ENCODE peak calls at places on chromosomes 13 and 19, in five cellular contexts. S is OCI-LY7, D is fibroblast of mammary gland, X is GM23338, L is AG09319. J is an unnamed sample.
A peak's percentile ranks its signal among the peaks of the same experiment; 100 is the strongest.

GRCh38 chr19:18895038-18895827 is 725 bp downstream of the CERS1 start:
- DNase-seq in S (peak; percentile 34), D (peak; percentile 34), X (peak; percentile 79), L (no peak), J (no peak)

GRCh38 chr13:35599385-35599784 is 122.9 kb upstream of the MAB21L1 start:
- DNase-seq in S (no peak), D (no peak), X (peak; percentile 41), L (no peak), J (no peak)

GRCh38 chr13:40439928-40440327 is 226.5 kb downstream of the FOXO1 start:
- DNase-seq in S (peak; percentile 59), D (peak; percentile 18), X (no peak), L (no peak), J (no peak)

GRCh38 chr19:38213911-38214625 is 10.0 kb downstream of the DPF1 start:
- DNase-seq in S (no peak), D (peak; percentile 29), X (peak; percentile 70), L (no peak), J (no peak)

GRCh38 chr13:50629497-50629896 is 214.0 kb downstream of the DLEU7 start:
- DNase-seq in S (no peak), D (no peak), X (no peak), L (no peak), J (no peak)

GRCh38 chr13:36192166-36192565 is 22.2 kb downstream of the SOHLH2 start:
- DNase-seq in S (no peak), D (no peak), X (peak; percentile 41), L (no peak), J (no peak)

GRCh38 chr19:33432408-33433170 is 59.1 kb downstream of the CEBPG start:
- DNase-seq in S (no peak), D (no peak), X (no peak), L (no peak), J (peak; percentile 1)

GRCh38 chr13:39913928-39914327 is 258.5 kb downstream of the COG6 start:
- DNase-seq in S (no peak), D (peak; percentile 86), X (no peak), L (no peak), J (no peak)

GRCh38 chr13:75635101-75635620 is 969 bp upstream of the LMO7 start:
- DNase-seq in S (no peak), D (peak; percentile 34), X (peak; percentile 41), L (no peak), J (peak; percentile 39)

DNA sequence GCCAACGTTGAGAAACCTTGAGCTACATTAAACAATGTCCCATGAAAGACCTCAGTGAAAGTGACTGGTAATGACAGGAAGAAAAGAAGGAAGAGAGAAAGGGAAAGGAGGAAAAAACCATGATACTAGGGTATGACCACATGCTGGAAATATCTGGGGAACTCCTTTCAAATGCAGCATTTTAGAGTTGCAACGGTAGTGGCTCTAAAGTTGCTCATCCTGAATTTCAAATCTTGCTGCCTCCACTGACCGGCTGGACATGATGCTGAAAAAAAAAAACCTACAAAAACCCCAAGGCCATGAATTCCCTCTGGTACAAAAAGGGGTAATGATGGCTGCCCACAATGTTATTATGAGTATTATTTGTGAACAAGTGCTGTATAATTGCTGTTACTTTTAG is 26.6 kb downstream of the FPR3 start:
- DNase-seq in S (no peak), D (no peak), X (no peak), L (no peak), J (no peak)
- TF ChIP-seq CTCF in S (no peak), D (no peak), X (no peak), L (no peak), J (no peak)

GRCh38 chr13:38898481-38898880 is 92.2 kb downstream of the STOML3 start:
- DNase-seq in S (no peak), D (no peak), X (no peak), L (no peak), J (no peak)

GRCh38 chr13:38902551-38902950 is 88.1 kb downstream of the STOML3 start:
- DNase-seq in S (no peak), D (no peak), X (no peak), L (no peak), J (no peak)

GRCh38 chr13:38897521-38897920 is 93.1 kb downstream of the STOML3 start:
- DNase-seq in S (no peak), D (no peak), X (no peak), L (no peak), J (no peak)

GRCh38 chr13:38899581-38899980 is 91.0 kb downstream of the STOML3 start:
- DNase-seq in S (no peak), D (no peak), X (no peak), L (no peak), J (no peak)

GRCh38 chr13:38900188-38900587 is 90.4 kb downstream of the STOML3 start:
- DNase-seq in S (no peak), D (no peak), X (peak; percentile 68), L (no peak), J (no peak)
- TF ChIP-seq CTCF in S (peak; percentile 51), D (peak; percentile 18), X (peak; percentile 56), L (no peak), J (no peak)

GRCh38 chr19:4676955-4677731 is 7.0 kb upstream of the MYDGF start:
- DNase-seq in S (peak; percentile 72), D (peak; percentile 62), X (peak; percentile 96), L (no peak), J (no peak)
- TF ChIP-seq CTCF in S (peak; percentile 79), D (peak; percentile 56), X (peak; percentile 82), L (peak; percentile 43), J (peak; percentile 22)

GRCh38 chr19:4557971-4558941 is 1.2 kb downstream of the SEMA6B start:
- DNase-seq in S (peak; percentile 30), D (no peak), X (peak; percentile 67), L (no peak), J (peak; percentile 75)
- TF ChIP-seq CTCF in S (peak; percentile 90), D (peak; percentile 80), X (peak; percentile 82), L (peak; percentile 98), J (peak; percentile 100)

GRCh38 chr19:42028304-42029216 is 34.5 kb upstream of the ATP1A3 start:
- DNase-seq in S (peak; percentile 27), D (no peak), X (peak; percentile 85), L (no peak), J (no peak)
- TF ChIP-seq CTCF in S (peak; percentile 94), D (peak; percentile 59), X (peak; percentile 99), L (peak; percentile 36), J (peak; percentile 58)

GRCh38 chr13:28822161-28822560 is 2.0 kb downstream of the MTUS2 start:
- DNase-seq in S (no peak), D (no peak), X (no peak), L (no peak), J (no peak)

GRCh38 chr13:28817204-28817603 is 2.9 kb upstream of the MTUS2 start:
- DNase-seq in S (no peak), D (no peak), X (peak; percentile 56), L (no peak), J (no peak)

GRCh38 chr13:28819748-28820098 is 416 bp upstream of the MTUS2 start:
- DNase-seq in S (no peak), D (peak; percentile 19), X (peak; percentile 86), L (no peak), J (peak; percentile 64)

GRCh38 chr13:28820099-28821051 is at the start of gene MTUS2:
- DNase-seq in S (no peak), D (no peak), X (peak; percentile 85), L (no peak), J (no peak)

GRCh38 chr13:28819046-28819747 is 942 bp upstream of the MTUS2 start:
- DNase-seq in S (no peak), D (peak; percentile 41), X (peak; percentile 73), L (no peak), J (no peak)
- TF ChIP-seq CTCF in S (no peak), D (no peak), X (peak; percentile 16), L (peak; percentile 6), J (no peak)

GRCh38 chr19:50910722-50911121 is 473 bp downstream of the KLK4 start:
- DNase-seq in S (no peak), D (no peak), X (no peak), L (no peak), J (no peak)

GRCh38 chr19:50909240-50910070 is 1.7 kb downstream of the KLK4 start:
- DNase-seq in S (peak; percentile 52), D (peak; percentile 44), X (peak; percentile 99), L (no peak), J (peak; percentile 44)

GRCh38 chr19:50912102-50912599 is 956 bp upstream of the KLK4 start:
- DNase-seq in S (no peak), D (no peak), X (peak; percentile 49), L (no peak), J (no peak)

GRCh38 chr19:50912727-50913716 is 1.8 kb upstream of the KLK4 start:
- DNase-seq in S (no peak), D (no peak), X (no peak), L (no peak), J (no peak)

GRCh38 chr19:50911206-50912101 is at the start of gene KLK4:
- DNase-seq in S (no peak), D (no peak), X (no peak), L (no peak), J (no peak)
- TF ChIP-seq CTCF in S (no peak), D (no peak), X (no peak), L (no peak), J (no peak)

GRCh38 chr13:31355001-31355400 is 155.2 kb downstream of the B3GLCT start:
- DNase-seq in S (no peak), D (no peak), X (no peak), L (no peak), J (no peak)
- TF ChIP-seq CTCF in S (no peak), D (no peak), X (no peak), L (no peak), J (no peak)

DNA sequence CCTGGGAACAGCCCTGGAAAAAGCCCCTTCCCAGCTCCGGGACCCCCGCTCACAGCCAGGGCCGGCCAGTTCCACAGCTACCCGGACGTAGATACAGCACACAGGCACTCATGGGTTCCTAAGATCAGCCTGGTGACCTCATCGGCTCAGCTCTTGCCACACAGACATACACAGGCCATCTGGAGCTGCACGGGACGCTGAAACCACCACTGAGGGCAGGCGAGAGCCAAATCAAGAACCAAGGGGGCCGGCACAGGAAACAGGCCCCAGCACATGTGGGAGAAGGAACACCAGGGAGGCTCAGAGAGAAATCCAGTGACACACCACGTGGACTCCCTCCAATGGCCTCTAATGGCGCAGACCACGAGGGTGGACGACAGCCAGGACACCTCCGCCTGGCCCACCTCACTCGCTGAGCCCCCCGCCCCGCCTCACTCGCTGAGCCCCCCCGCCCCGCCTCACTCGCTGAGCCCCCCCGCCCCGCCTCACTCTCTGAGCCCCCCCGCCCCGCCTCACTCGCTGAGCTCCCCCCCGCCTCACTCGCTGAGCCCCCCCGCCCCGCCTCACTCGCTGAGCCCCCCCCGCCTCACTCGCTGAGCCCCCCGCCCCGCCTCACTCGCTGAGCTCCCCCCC is 69.7 kb upstream of the C13orf46 start:
- DNase-seq in S (peak; percentile 86), D (peak; percentile 99), X (peak; percentile 56), L (peak; percentile 75), J (no peak)
- TF ChIP-seq CTCF in S (peak; percentile 56), D (peak; percentile 36), X (no peak), L (peak; percentile 57), J (no peak)

GRCh38 chr19:55383789-55384575 is at the start of gene TMEM238:
- DNase-seq in S (peak; percentile 87), D (peak; percentile 64), X (peak; percentile 90), L (no peak), J (no peak)
- TF ChIP-seq CTCF in S (peak; percentile 14), D (no peak), X (no peak), L (no peak), J (no peak)

J was measured in mesothelial cell of epicardium.